ENCODE peak calls at places on chromosomes 1 and 21, in nine cellular contexts. G, U, W, F, D, R, Z, V and B are unnamed samples.

GRCh38 chr1:101993703-101994102 is 3.0 kb downstream of the OLFM3 start:
- DNase-seq in V (no peak), W (no peak), U (no peak), G (no peak), F (no peak), D (no peak), Z (no peak), R (no peak), B (no peak)

GRCh38 chr1:208189183-208189582 is 55.0 kb downstream of the PLXNA2 start:
- DNase-seq in Z (peak), V (no peak), D (no peak), W (no peak), R (no peak), F (no peak), G (no peak), U (no peak), B (no peak)

GRCh38 chr1:31954607-31955283 is 16.6 kb upstream of the PTP4A2 start:
- DNase-seq in F (no peak), Z (peak), G (no peak), U (peak), D (no peak), W (no peak), R (peak), V (peak), B (no peak)

GRCh38 chr1:2429780-2430591 is 17.6 kb upstream of the PEX10 start:
- DNase-seq in D (no peak), R (peak), U (no peak), W (no peak), V (no peak), Z (no peak), F (no peak), G (no peak), B (no peak)

GRCh38 chr1:196660912-196661311 is 9.1 kb downstream of the CFH start:
- DNase-seq in R (no peak), V (no peak), W (no peak), G (no peak), Z (no peak), U (no peak), D (no peak), F (no peak), B (no peak)

GRCh38 chr1:40945491-40945973 is 34.0 kb upstream of the CTPS1 start:
- DNase-seq in D (no peak), U (no peak), Z (no peak), W (no peak), R (no peak), F (no peak), V (no peak), G (no peak), B (no peak)

GRCh38 chr1:207798847-207799246 is 47.0 kb downstream of the CD46 start:
- DNase-seq in D (no peak), V (no peak), U (no peak), G (no peak), W (no peak), Z (no peak), F (no peak), R (no peak), B (no peak)

GRCh38 chr1:66476774-66477173 is 57.2 kb upstream of the SGIP1 start:
- DNase-seq in Z (no peak), F (no peak), U (no peak), R (no peak), W (no peak), V (no peak), G (no peak), D (no peak), B (no peak)

GRCh38 chr1:93623436-93623835 is 58.2 kb downstream of the BCAR3 start:
- DNase-seq in Z (no peak), V (no peak), F (no peak), D (no peak), U (no peak), R (no peak), G (no peak), W (no peak), B (no peak)

GRCh38 chr1:1996207-1996651 is 7.4 kb downstream of the CFAP74 start:
- DNase-seq in Z (no peak), R (no peak), U (peak), F (no peak), W (no peak), D (no peak), V (no peak), G (no peak), B (no peak)

GRCh38 chr1:225987491-225988316 is 11.4 kb downstream of the SDE2 start:
- DNase-seq in F (no peak), W (no peak), Z (peak), R (no peak), G (no peak), V (no peak), U (no peak), D (no peak), B (no peak)

GRCh38 chr21:41071410-41071809 is 96.5 kb upstream of the BACE2 start:
- DNase-seq in U (no peak), D (no peak), R (peak), Z (no peak), F (no peak), W (no peak), G (no peak), V (peak), B (no peak)

GRCh38 chr1:234866007-234866866 is 256.3 kb upstream of the IRF2BP2 start:
- DNase-seq in U (peak), Z (peak), V (no peak), W (no peak), F (no peak), G (no peak), D (no peak), R (no peak), B (no peak)

GRCh38 chr1:29924017-29924431 is 687.7 kb downstream of the PTPRU start:
- DNase-seq in G (no peak), D (no peak), Z (no peak), W (no peak), R (peak), F (no peak), V (no peak), U (no peak), B (no peak)

GRCh38 chr1:114540202-114540601 is 29.2 kb upstream of the TRIM33 start:
- DNase-seq in D (no peak), G (no peak), U (no peak), Z (no peak), W (no peak), R (no peak), F (no peak), V (no peak), B (no peak)

GRCh38 chr21:42781150-42781980 is 98.0 kb downstream of the WDR4 start:
- DNase-seq in G (no peak), R (peak), F (no peak), W (no peak), U (no peak), D (no peak), Z (no peak), V (no peak), B (no peak)